ENCODE peak calls at places on chromosomes 11 and 22, in five cellular contexts. R is CD8-positive, alpha-beta memory T cell; Z is HFFc6; Y is lung; T is left ventricle myocardium inferior. W is an unnamed sample.

GRCh38 chr11:36009469-36009868 is 65.6 kb downstream of the LDLRAD3 start:
- DNase-seq in R (no peak), Z (peak; percentile 51), Y (no peak), T (no peak), W (no peak)

GRCh38 chr22:38569972-38570840 is at the start of gene DMC1:
- DNase-seq in R (peak; percentile 97), Z (peak; percentile 53), Y (peak; percentile 94), T (peak; percentile 95), W (peak; percentile 94)

GRCh38 chr22:42437488-42438292 is 5.5 kb upstream of the NFAM1 start:
- DNase-seq in R (peak; percentile 90), Z (peak; percentile 17), Y (peak; percentile 82), T (peak; percentile 68), W (peak; percentile 82)

GRCh38 chr11:127334466-127334865 is 333.9 kb upstream of the KIRREL3 start:
- DNase-seq in R (no peak), Z (no peak), Y (no peak), T (no peak), W (no peak)

GRCh38 chr22:33923660-33924246 is 3.5 kb upstream of the LARGE1 start:
- DNase-seq in R (no peak), Z (peak; percentile 46), Y (peak; percentile 69), T (no peak), W (peak; percentile 74)

GRCh38 chr11:5696210-5696609 is 6.6 kb downstream of the TRIM22 start:
- DNase-seq in R (no peak), Z (no peak), Y (no peak), T (no peak), W (no peak)

GRCh38 chr11:8365542-8365941 is 101.9 kb upstream of the LMO1 start:
- DNase-seq in R (no peak), Z (no peak), Y (no peak), T (no peak), W (no peak)

GRCh38 chr11:62088331-62088933 is 35.4 kb upstream of the INCENP start:
- DNase-seq in R (no peak), Z (no peak), Y (no peak), T (no peak), W (no peak)

GRCh38 chr11:3879967-3880542 is 24.6 kb downstream of the STIM1 start:
- DNase-seq in R (no peak), Z (no peak), Y (no peak), T (no peak), W (no peak)

GRCh38 chr22:47772864-47773263 is 1010.4 kb downstream of the TBC1D22A start:
- DNase-seq in R (no peak), Z (no peak), Y (no peak), T (no peak), W (no peak)